ENCODE peak calls at places on chromosomes 7 and 10, in six cellular contexts. G is GM12865, P is mucosa of descending colon, U is suprapubic skin, B is A549, C is heart right ventricle. N is an unnamed sample.

GRCh38 chr7:108157606-108158330 is 27.6 kb upstream of the LAMB4 start:
- DNase-seq in G (no peak), P (no peak), U (no peak), B (no peak), C (no peak), N (no peak)

GRCh38 chr7:38296059-38296857 is 22.8 kb upstream of the TARP start:
- DNase-seq in G (peak), P (no peak), U (no peak), B (no peak), C (no peak), N (no peak)

GRCh38 chr10:108051218-108051617 is 886.7 kb upstream of the SORCS1 start:
- DNase-seq in G (no peak), P (no peak), U (no peak), B (no peak), C (no peak), N (no peak)

GRCh38 chr10:132811891-132812481 is 26.0 kb upstream of the NKX6-2 start:
- DNase-seq in G (no peak), P (no peak), U (no peak), B (no peak), C (no peak), N (peak)

GRCh38 chr10:115624448-115624847 is 531.3 kb downstream of the ATRNL1 start:
- DNase-seq in G (no peak), P (no peak), U (no peak), B (no peak), C (no peak), N (no peak)

GRCh38 chr10:34370121-34370520 is 445.0 kb downstream of the PARD3 start:
- DNase-seq in G (no peak), P (no peak), U (no peak), B (no peak), C (no peak), N (no peak)

GRCh38 chr10:44330431-44330830 is 54.5 kb downstream of the CXCL12 start:
- DNase-seq in G (no peak), P (no peak), U (no peak), B (no peak), C (no peak), N (no peak)

GRCh38 chr7:39130740-39131538 is 153.2 kb downstream of the POU6F2 start:
- DNase-seq in G (no peak), P (no peak), U (no peak), B (no peak), C (no peak), N (no peak)

GRCh38 chr10:93967756-93968155 is 26.0 kb upstream of the PLCE1 start:
- DNase-seq in G (no peak), P (no peak), U (no peak), B (no peak), C (no peak), N (no peak)

GRCh38 chr7:66070222-66070621 is 5.4 kb upstream of the ASL start:
- DNase-seq in G (no peak), P (no peak), U (no peak), B (no peak), C (no peak), N (no peak)

GRCh38 chr7:94330474-94331027 is 64.1 kb upstream of the COL1A2 start:
- DNase-seq in G (no peak), P (no peak), U (no peak), B (no peak), C (no peak), N (no peak)

GRCh38 chr7:85004402-85004801 is 182.5 kb downstream of the SEMA3D start:
- DNase-seq in G (no peak), P (no peak), U (no peak), B (no peak), C (no peak), N (no peak)

GRCh38 chr7:22954251-22954650 is 59.7 kb downstream of the HYCC1 start:
- DNase-seq in G (no peak), P (no peak), U (no peak), B (no peak), C (no peak), N (no peak)

GRCh38 chr7:54542920-54543539 is 855 bp downstream of the VSTM2A start:
- DNase-seq in G (no peak), P (peak), U (no peak), B (no peak), C (no peak), N (no peak)

GRCh38 chr7:12490105-12490688 is 80.3 kb upstream of the SCIN start:
- DNase-seq in G (peak), P (no peak), U (no peak), B (peak), C (no peak), N (no peak)

GRCh38 chr10:28087675-28088351 is 88.9 kb upstream of the ODAD2 start:
- DNase-seq in G (no peak), P (no peak), U (no peak), B (peak), C (no peak), N (no peak)

GRCh38 chr7:143177374-143178119 is 5.7 kb upstream of the TAS2R39 start:
- DNase-seq in G (no peak), P (no peak), U (no peak), B (no peak), C (no peak), N (no peak)

GRCh38 chr7:142873281-142873784 is 12.2 kb downstream of the TRPV6 start:
- DNase-seq in G (peak), P (no peak), U (peak), B (peak), C (no peak), N (peak)

GRCh38 chr10:26843736-26844135 is 17.0 kb downstream of the ABI1 start:
- DNase-seq in G (no peak), P (no peak), U (no peak), B (no peak), C (no peak), N (no peak)

GRCh38 chr7:32070051-32070405 is 179 bp downstream of the PDE1C start:
- DNase-seq in G (no peak), P (no peak), U (no peak), B (no peak), C (no peak), N (no peak)

GRCh38 chr10:58868736-58869435 is 307.6 kb upstream of the PHYHIPL start:
- DNase-seq in G (no peak), P (no peak), U (no peak), B (no peak), C (no peak), N (no peak)

GRCh38 chr7:121076350-121077164 is 88.0 kb downstream of the CPED1 start:
- DNase-seq in G (no peak), P (no peak), U (no peak), B (no peak), C (no peak), N (no peak)

GRCh38 chr7:100583132-100584045 is 2.5 kb downstream of the LRCH4 start:
- DNase-seq in G (peak), P (peak), U (no peak), B (no peak), C (peak), N (peak)

GRCh38 chr10:128099901-128100300 is 26.3 kb downstream of the MKI67 start:
- DNase-seq in G (no peak), P (no peak), U (no peak), B (no peak), C (no peak), N (no peak)

GRCh38 chr10:95517536-95518454 is 43.4 kb downstream of the SORBS1 start:
- DNase-seq in G (no peak), P (peak), U (no peak), B (no peak), C (no peak), N (peak)

GRCh38 chr7:70739646-70740045 is 392.3 kb upstream of the GALNT17 start:
- DNase-seq in G (no peak), P (no peak), U (no peak), B (no peak), C (no peak), N (no peak)

GRCh38 chr7:146510088-146510680 is 393.6 kb downstream of the CNTNAP2 start:
- DNase-seq in G (no peak), P (no peak), U (no peak), B (peak), C (no peak), N (no peak)

GRCh38 chr10:91745086-91745831 is 53.0 kb upstream of the TNKS2 start:
- DNase-seq in G (peak), P (peak), U (no peak), B (peak), C (no peak), N (peak)

GRCh38 chr10:133359972-133360610 is 2.3 kb upstream of the FUOM start:
- DNase-seq in G (no peak), P (no peak), U (no peak), B (no peak), C (no peak), N (no peak)

GRCh38 chr7:109552017-109552416 is 982.3 kb downstream of the DNAJB9 start:
- DNase-seq in G (no peak), P (no peak), U (no peak), B (peak), C (no peak), N (no peak)

GRCh38 chr7:148914208-148914777 is 30.2 kb upstream of the EZH2 start:
- DNase-seq in G (peak), P (no peak), U (no peak), B (peak), C (no peak), N (no peak)

GRCh38 chr7:91286432-91286831 is 22.2 kb downstream of the FZD1 start:
- DNase-seq in G (no peak), P (no peak), U (no peak), B (no peak), C (no peak), N (no peak)

GRCh38 chr7:158991824-158992621 is 135.7 kb downstream of the DYNC2I1 start:
- DNase-seq in G (no peak), P (no peak), U (no peak), B (no peak), C (no peak), N (no peak)

GRCh38 chr10:112797221-112797620 is 152.8 kb upstream of the TCF7L2 start:
- DNase-seq in G (no peak), P (no peak), U (no peak), B (no peak), C (no peak), N (no peak)

GRCh38 chr7:3461923-3462322 is 160.9 kb downstream of the SDK1 start:
- DNase-seq in G (no peak), P (peak), U (no peak), B (no peak), C (no peak), N (no peak)

GRCh38 chr10:79316671-79317431 is 30.4 kb upstream of the PPIF start:
- DNase-seq in G (peak), P (no peak), U (peak), B (peak), C (no peak), N (no peak)

GRCh38 chr10:62541811-62542210 is 167.6 kb downstream of the ZNF365 start:
- DNase-seq in G (no peak), P (no peak), U (no peak), B (no peak), C (no peak), N (no peak)

GRCh38 chr10:80501381-80501912 is 36.3 kb upstream of the SH2D4B start:
- DNase-seq in G (no peak), P (no peak), U (no peak), B (no peak), C (no peak), N (peak)

GRCh38 chr10:86970887-86971145 is 2.5 kb downstream of the ADIRF start:
- DNase-seq in G (no peak), P (no peak), U (no peak), B (no peak), C (no peak), N (no peak)

GRCh38 chr7:114922151-114922651 is 307 bp downstream of the MDFIC start:
- DNase-seq in G (peak), P (peak), U (no peak), B (peak), C (peak), N (peak)

DNA sequence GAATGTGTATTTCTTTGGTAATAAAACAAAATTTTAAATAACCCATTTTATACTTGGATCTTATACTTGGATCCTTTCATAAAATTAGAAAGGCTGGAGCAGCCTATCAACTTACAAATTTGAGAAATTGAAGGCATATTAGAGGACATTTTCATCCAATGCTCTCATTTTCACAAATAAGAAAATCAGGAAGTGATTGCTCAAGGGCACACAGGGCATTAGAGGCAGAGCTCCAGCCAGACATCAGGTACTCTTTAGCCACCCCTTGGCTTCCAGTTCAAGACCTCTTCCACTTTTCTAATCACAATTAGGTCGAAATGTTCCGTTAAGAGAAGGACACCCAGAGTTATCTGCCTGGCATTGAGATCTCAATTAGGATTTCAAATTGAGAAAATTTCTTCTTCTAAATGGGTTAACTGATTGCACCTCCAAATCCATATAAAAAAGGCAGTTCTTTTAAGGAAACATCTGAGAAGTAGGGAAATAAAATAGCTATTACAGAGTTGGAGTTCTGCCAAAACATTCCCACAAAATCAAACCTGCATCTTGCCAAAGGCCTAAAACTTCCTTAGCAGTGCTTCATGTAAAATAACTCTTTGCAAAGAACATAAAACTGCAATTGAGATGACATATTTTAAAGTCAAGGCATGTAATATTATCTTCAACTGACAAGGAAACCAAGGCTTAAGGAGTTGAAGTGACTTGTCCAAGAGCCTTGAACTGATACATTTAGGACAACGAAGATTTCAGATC is 2.5 kb downstream of the ACTA2 start:
- DNase-seq in G (no peak), P (no peak), U (no peak), B (no peak), C (no peak), N (no peak)
- H3K4me3 ChIP-seq in G (no peak), P (no peak), U (peak), B (no peak), C (peak), N (peak)

GRCh38 chr7:29871787-29872398 is 65.6 kb downstream of the WIPF3 start:
- DNase-seq in G (no peak), P (no peak), U (no peak), B (peak), C (no peak), N (no peak)
- H3K4me3 ChIP-seq in G (no peak), P (no peak), U (no peak), B (peak), C (no peak), N (no peak)

DNA sequence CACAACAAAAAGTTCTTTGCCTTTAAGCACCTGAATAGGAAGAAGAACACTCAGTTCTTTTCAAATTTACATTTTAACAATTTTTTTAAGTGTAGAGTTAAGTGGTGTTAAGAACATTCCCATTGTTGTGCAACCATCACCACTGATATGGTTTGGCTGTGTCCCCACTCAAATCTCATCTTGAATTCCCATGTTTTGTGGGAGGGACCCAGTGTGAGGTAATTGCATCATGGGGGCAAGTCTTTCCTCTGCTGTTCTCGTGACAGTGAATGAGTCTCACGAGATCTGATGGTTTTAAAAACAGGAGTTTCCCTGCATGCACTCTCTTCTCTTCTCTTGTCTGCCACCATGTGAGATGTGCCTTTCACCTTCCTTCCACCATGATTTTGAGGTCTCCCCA is 155.7 kb downstream of the PLXNA4 start:
- DNase-seq in G (no peak), P (no peak), U (no peak), B (no peak), C (no peak), N (no peak)
- H3K4me3 ChIP-seq in G (no peak), P (no peak), U (no peak), B (no peak), C (no peak), N (no peak)

GRCh38 chr10:61359452-61359851 is 93.7 kb downstream of the TMEM26 start:
- DNase-seq in G (no peak), P (no peak), U (no peak), B (no peak), C (no peak), N (no peak)

GRCh38 chr10:61366365-61366764 is 86.8 kb downstream of the TMEM26 start:
- DNase-seq in G (no peak), P (no peak), U (no peak), B (no peak), C (no peak), N (no peak)

GRCh38 chr10:61364619-61365018 is 88.6 kb downstream of the TMEM26 start:
- DNase-seq in G (no peak), P (no peak), U (no peak), B (no peak), C (no peak), N (no peak)
- H3K4me3 ChIP-seq in G (no peak), P (no peak), U (no peak), B (no peak), C (no peak), N (no peak)

GRCh38 chr10:70673929-70674559 is 1.7 kb downstream of the ADAMTS14 start:
- DNase-seq in G (no peak), P (no peak), U (no peak), B (no peak), C (no peak), N (no peak)
- H3K4me3 ChIP-seq in G (no peak), P (no peak), U (no peak), B (no peak), C (no peak), N (no peak)

DNA sequence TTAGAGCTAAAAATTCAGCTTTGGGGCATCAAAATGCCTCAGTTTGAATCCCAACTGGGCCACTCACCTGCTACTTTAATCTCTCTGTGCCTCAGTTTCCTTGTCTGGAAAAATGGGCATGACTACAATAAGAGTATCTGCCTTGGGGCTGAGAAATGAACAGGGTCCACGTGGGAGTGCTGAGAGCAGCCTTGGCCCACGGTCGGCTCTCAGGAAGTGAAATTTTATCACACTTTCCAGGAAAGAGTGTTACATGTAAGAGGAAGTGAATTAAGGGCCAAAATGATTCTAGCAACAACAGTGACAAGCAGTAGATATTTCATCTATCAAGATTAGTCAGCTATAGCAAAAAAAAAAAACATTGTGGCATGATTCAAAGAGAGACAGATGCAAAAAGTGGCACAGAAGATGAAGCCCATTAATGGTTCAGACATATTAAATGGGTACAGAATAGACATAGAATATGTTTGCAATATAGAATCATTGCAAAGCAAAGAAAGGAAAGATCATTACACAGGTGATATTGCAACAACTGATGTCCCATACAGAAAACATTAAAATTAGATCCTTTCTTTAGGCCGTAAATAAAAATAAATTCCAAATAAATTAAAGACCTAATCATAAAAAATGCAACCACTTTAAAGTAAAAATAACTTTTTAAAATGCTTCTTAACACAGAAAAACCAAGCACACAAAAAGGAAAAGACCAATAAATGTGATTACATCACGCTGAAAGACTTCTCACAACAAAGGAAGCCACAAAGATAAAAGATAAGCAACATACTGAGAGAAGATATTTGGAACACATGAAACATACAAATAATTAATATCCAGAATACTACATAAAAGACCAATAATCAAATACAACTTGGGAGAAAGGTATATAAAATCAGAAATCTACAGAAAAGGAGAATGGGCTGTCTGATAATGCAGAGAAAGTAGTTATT is 4.3 kb downstream of the TMEM273 start:
- DNase-seq in G (peak), P (no peak), U (no peak), B (no peak), C (no peak), N (peak)
- H3K4me3 ChIP-seq in G (no peak), P (no peak), U (no peak), B (no peak), C (peak), N (no peak)

N was measured in stomach.